ENCODE peak calls at places on chromosomes 4 and X, in eight cellular contexts. One of them, this sample, is unnamed.

GRCh38 chr4:98345838-98346237 is 84.7 kb downstream of the RAP1GDS1 start:
- DNase-seq in A549: no peak
- DNase-seq in tibial artery: no peak
- DNase-seq in uterus: no peak
- DNase-seq in heart right ventricle: no peak
- DNase-seq in cardiac muscle cell: no peak
- DNase-seq in stomach: no peak
- DNase-seq in CD8-positive, alpha-beta T cell: no peak
- DNase-seq in this sample: no peak

GRCh38 chrX:373641-374471 is 12.9 kb downstream of the PPP2R3B start:
- DNase-seq in tibial artery: no peak
- DNase-seq in cardiac muscle cell: peak; percentile 30
- DNase-seq in uterus: no peak
- DNase-seq in A549: peak; percentile 17
- DNase-seq in stomach: no peak
- DNase-seq in heart right ventricle: no peak
- DNase-seq in CD8-positive, alpha-beta T cell: no peak
- DNase-seq in this sample: no peak

GRCh38 chrX:48917139-48917980 is 1.5 kb downstream of the PIM2 start:
- DNase-seq in A549: peak; percentile 79
- DNase-seq in CD8-positive, alpha-beta T cell: peak; percentile 93
- DNase-seq in tibial artery: peak; percentile 90
- DNase-seq in uterus: peak; percentile 89
- DNase-seq in heart right ventricle: peak; percentile 86
- DNase-seq in cardiac muscle cell: peak; percentile 89
- DNase-seq in stomach: peak; percentile 92
- DNase-seq in this sample: peak; percentile 92

GRCh38 chr4:99979872-99980271 is 29.8 kb upstream of the H2AZ1 start:
- DNase-seq in heart right ventricle: no peak
- DNase-seq in A549: no peak
- DNase-seq in cardiac muscle cell: no peak
- DNase-seq in uterus: no peak
- DNase-seq in stomach: no peak
- DNase-seq in CD8-positive, alpha-beta T cell: no peak
- DNase-seq in tibial artery: no peak
- DNase-seq in this sample: no peak

GRCh38 chrX:118627084-118627758 is 100.2 kb upstream of the IL13RA1 start:
- DNase-seq in heart right ventricle: no peak
- DNase-seq in CD8-positive, alpha-beta T cell: no peak
- DNase-seq in stomach: no peak
- DNase-seq in cardiac muscle cell: no peak
- DNase-seq in tibial artery: no peak
- DNase-seq in uterus: no peak
- DNase-seq in A549: peak; percentile 31
- DNase-seq in this sample: no peak

GRCh38 chr4:32133734-32134133 is 1413.6 kb downstream of the PCDH7 start:
- DNase-seq in CD8-positive, alpha-beta T cell: no peak
- DNase-seq in cardiac muscle cell: no peak
- DNase-seq in uterus: no peak
- DNase-seq in heart right ventricle: no peak
- DNase-seq in tibial artery: no peak
- DNase-seq in A549: no peak
- DNase-seq in stomach: no peak
- DNase-seq in this sample: no peak

GRCh38 chr4:113436360-113436759 is 325.2 kb downstream of the CAMK2D start:
- DNase-seq in cardiac muscle cell: peak; percentile 91
- DNase-seq in A549: no peak
- DNase-seq in heart right ventricle: peak; percentile 67
- DNase-seq in tibial artery: no peak
- DNase-seq in stomach: no peak
- DNase-seq in CD8-positive, alpha-beta T cell: no peak
- DNase-seq in uterus: no peak
- DNase-seq in this sample: no peak

GRCh38 chrX:70480660-70481018 is 36.0 kb downstream of the DLG3 start:
- DNase-seq in uterus: peak; percentile 47
- DNase-seq in stomach: no peak
- DNase-seq in cardiac muscle cell: peak; percentile 45
- DNase-seq in heart right ventricle: peak; percentile 41
- DNase-seq in A549: no peak
- DNase-seq in tibial artery: no peak
- DNase-seq in CD8-positive, alpha-beta T cell: no peak
- DNase-seq in this sample: no peak

GRCh38 chr4:126888968-126889367 is 743.8 kb upstream of the INTU start:
- DNase-seq in heart right ventricle: no peak
- DNase-seq in A549: no peak
- DNase-seq in stomach: no peak
- DNase-seq in tibial artery: no peak
- DNase-seq in CD8-positive, alpha-beta T cell: no peak
- DNase-seq in cardiac muscle cell: no peak
- DNase-seq in uterus: no peak
- DNase-seq in this sample: no peak

GRCh38 chrX:105553118-105553517 is 269.2 kb upstream of the NRK start:
- DNase-seq in tibial artery: no peak
- DNase-seq in CD8-positive, alpha-beta T cell: no peak
- DNase-seq in A549: no peak
- DNase-seq in heart right ventricle: no peak
- DNase-seq in cardiac muscle cell: no peak
- DNase-seq in uterus: no peak
- DNase-seq in stomach: no peak
- DNase-seq in this sample: no peak

GRCh38 chrX:103831803-103832544 is at the start of gene RAB9B:
- DNase-seq in cardiac muscle cell: peak; percentile 59
- DNase-seq in uterus: peak; percentile 73
- DNase-seq in tibial artery: peak; percentile 56
- DNase-seq in stomach: peak; percentile 31
- DNase-seq in CD8-positive, alpha-beta T cell: peak; percentile 70
- DNase-seq in heart right ventricle: peak; percentile 20
- DNase-seq in A549: no peak
- DNase-seq in this sample: peak; percentile 75

GRCh38 chr4:37983951-37984350 is 23.8 kb downstream of the PTTG2 start:
- DNase-seq in A549: no peak
- DNase-seq in CD8-positive, alpha-beta T cell: no peak
- DNase-seq in cardiac muscle cell: no peak
- DNase-seq in heart right ventricle: no peak
- DNase-seq in tibial artery: no peak
- DNase-seq in uterus: no peak
- DNase-seq in stomach: no peak
- DNase-seq in this sample: no peak

GRCh38 chrX:11397680-11398079 is 104.5 kb downstream of the AMELX start:
- DNase-seq in stomach: no peak
- DNase-seq in heart right ventricle: no peak
- DNase-seq in cardiac muscle cell: no peak
- DNase-seq in uterus: no peak
- DNase-seq in A549: no peak
- DNase-seq in CD8-positive, alpha-beta T cell: no peak
- DNase-seq in tibial artery: no peak
- DNase-seq in this sample: no peak

GRCh38 chrX:21985332-21985777 is 44.8 kb downstream of the SMS start:
- DNase-seq in uterus: peak; percentile 69
- DNase-seq in A549: peak; percentile 77
- DNase-seq in tibial artery: peak; percentile 51
- DNase-seq in CD8-positive, alpha-beta T cell: peak; percentile 77
- DNase-seq in heart right ventricle: peak; percentile 50
- DNase-seq in stomach: peak; percentile 74
- DNase-seq in cardiac muscle cell: peak; percentile 79
- DNase-seq in this sample: no peak

GRCh38 chr4:150224896-150225591 is 146.8 kb downstream of the DCLK2 start:
- DNase-seq in uterus: no peak
- DNase-seq in tibial artery: no peak
- DNase-seq in CD8-positive, alpha-beta T cell: no peak
- DNase-seq in heart right ventricle: no peak
- DNase-seq in A549: peak; percentile 25
- DNase-seq in cardiac muscle cell: peak; percentile 63
- DNase-seq in stomach: no peak
- DNase-seq in this sample: no peak

GRCh38 chr4:173171987-173172386 is 3.4 kb downstream of the GALNT7 start:
- DNase-seq in A549: no peak
- DNase-seq in uterus: no peak
- DNase-seq in cardiac muscle cell: no peak
- DNase-seq in CD8-positive, alpha-beta T cell: no peak
- DNase-seq in tibial artery: no peak
- DNase-seq in heart right ventricle: no peak
- DNase-seq in stomach: no peak
- DNase-seq in this sample: no peak

GRCh38 chr4:131419147-131419546 is 1729.9 kb upstream of the PCDH10 start:
- DNase-seq in A549: no peak
- DNase-seq in stomach: no peak
- DNase-seq in CD8-positive, alpha-beta T cell: no peak
- DNase-seq in uterus: no peak
- DNase-seq in cardiac muscle cell: no peak
- DNase-seq in heart right ventricle: no peak
- DNase-seq in tibial artery: no peak
- DNase-seq in this sample: no peak

GRCh38 chr4:124262211-124263179 is 450.0 kb downstream of the ANKRD50 start:
- DNase-seq in CD8-positive, alpha-beta T cell: no peak
- DNase-seq in tibial artery: peak; percentile 60
- DNase-seq in heart right ventricle: peak; percentile 73
- DNase-seq in stomach: peak; percentile 50
- DNase-seq in uterus: peak; percentile 63
- DNase-seq in cardiac muscle cell: peak; percentile 96
- DNase-seq in A549: peak; percentile 19
- DNase-seq in this sample: peak; percentile 45

GRCh38 chr4:3232001-3232400 is 17.0 kb upstream of the MSANTD1 start:
- DNase-seq in stomach: no peak
- DNase-seq in uterus: no peak
- DNase-seq in tibial artery: no peak
- DNase-seq in heart right ventricle: no peak
- DNase-seq in cardiac muscle cell: no peak
- DNase-seq in A549: no peak
- DNase-seq in CD8-positive, alpha-beta T cell: no peak
- DNase-seq in this sample: peak; percentile 18

GRCh38 chr4:24411299-24411698 is 173.1 kb downstream of the DHX15 start:
- DNase-seq in cardiac muscle cell: no peak
- DNase-seq in tibial artery: no peak
- DNase-seq in stomach: no peak
- DNase-seq in uterus: no peak
- DNase-seq in CD8-positive, alpha-beta T cell: no peak
- DNase-seq in A549: no peak
- DNase-seq in heart right ventricle: no peak
- DNase-seq in this sample: no peak

GRCh38 chr4:102694791-102695190 is 66.0 kb downstream of the MANBA start:
- DNase-seq in tibial artery: no peak
- DNase-seq in CD8-positive, alpha-beta T cell: no peak
- DNase-seq in heart right ventricle: no peak
- DNase-seq in uterus: no peak
- DNase-seq in stomach: no peak
- DNase-seq in cardiac muscle cell: no peak
- DNase-seq in A549: no peak
- DNase-seq in this sample: no peak

DNA sequence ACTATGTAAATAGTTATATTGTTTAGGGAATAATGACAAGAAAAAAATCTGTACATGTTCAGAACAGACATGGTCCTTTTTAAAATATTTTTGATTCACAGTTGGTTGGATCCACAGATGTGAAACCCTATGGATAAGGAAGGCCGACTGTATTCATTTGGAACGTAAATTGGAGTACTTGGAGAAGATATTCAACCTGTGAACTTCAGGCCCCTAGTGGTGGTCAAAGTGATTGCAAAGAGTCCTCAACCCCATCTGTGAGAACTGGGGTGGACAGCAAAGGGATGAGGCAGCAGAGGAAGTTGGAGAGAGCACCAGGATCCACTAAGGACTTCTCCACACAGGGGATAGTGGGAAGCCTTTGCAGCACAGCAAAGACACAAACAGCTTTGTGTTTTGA is 6.2 kb upstream of the CXCL13 start:
- DNase-seq in A549: peak; percentile 15
- DNase-seq in heart right ventricle: no peak
- DNase-seq in tibial artery: no peak
- DNase-seq in uterus: no peak
- DNase-seq in cardiac muscle cell: peak; percentile 68
- DNase-seq in stomach: peak; percentile 28
- DNase-seq in CD8-positive, alpha-beta T cell: no peak
- DNase-seq in this sample: no peak
- TF ChIP-seq CTCF in A549: no peak
- TF ChIP-seq CTCF in heart right ventricle: peak; percentile 45
- TF ChIP-seq CTCF in tibial artery: no peak
- TF ChIP-seq CTCF in uterus: no peak
- TF ChIP-seq CTCF in cardiac muscle cell: peak; percentile 76
- TF ChIP-seq CTCF in stomach: peak; percentile 50
- TF ChIP-seq CTCF in CD8-positive, alpha-beta T cell: no peak
- TF ChIP-seq CTCF in this sample: peak; percentile 49

GRCh38 chr4:74109894-74110605 is 11.1 kb upstream of the CXCL2 start:
- DNase-seq in cardiac muscle cell: peak; percentile 82
- DNase-seq in uterus: no peak
- DNase-seq in CD8-positive, alpha-beta T cell: no peak
- DNase-seq in A549: peak; percentile 33
- DNase-seq in tibial artery: no peak
- DNase-seq in heart right ventricle: no peak
- DNase-seq in stomach: no peak
- DNase-seq in this sample: no peak
- H3K4me1 ChIP-seq in cardiac muscle cell: no peaks in the 10 kb centered on the region
- H3K4me1 ChIP-seq in uterus: no peaks in the 10 kb centered on the region
- H3K4me1 ChIP-seq in CD8-positive, alpha-beta T cell: no peaks in the 10 kb centered on the region
- H3K4me1 ChIP-seq in A549: peaks cover 68% of the 10 kb centered on the region
- H3K4me1 ChIP-seq in tibial artery: no peaks in the 10 kb centered on the region
- H3K4me1 ChIP-seq in heart right ventricle: peaks cover 9% of the 10 kb centered on the region
- H3K4me1 ChIP-seq in stomach: peaks cover 51% of the 10 kb centered on the region
- H3K4me1 ChIP-seq in this sample: peaks cover 42% of the 10 kb centered on the region

DNA sequence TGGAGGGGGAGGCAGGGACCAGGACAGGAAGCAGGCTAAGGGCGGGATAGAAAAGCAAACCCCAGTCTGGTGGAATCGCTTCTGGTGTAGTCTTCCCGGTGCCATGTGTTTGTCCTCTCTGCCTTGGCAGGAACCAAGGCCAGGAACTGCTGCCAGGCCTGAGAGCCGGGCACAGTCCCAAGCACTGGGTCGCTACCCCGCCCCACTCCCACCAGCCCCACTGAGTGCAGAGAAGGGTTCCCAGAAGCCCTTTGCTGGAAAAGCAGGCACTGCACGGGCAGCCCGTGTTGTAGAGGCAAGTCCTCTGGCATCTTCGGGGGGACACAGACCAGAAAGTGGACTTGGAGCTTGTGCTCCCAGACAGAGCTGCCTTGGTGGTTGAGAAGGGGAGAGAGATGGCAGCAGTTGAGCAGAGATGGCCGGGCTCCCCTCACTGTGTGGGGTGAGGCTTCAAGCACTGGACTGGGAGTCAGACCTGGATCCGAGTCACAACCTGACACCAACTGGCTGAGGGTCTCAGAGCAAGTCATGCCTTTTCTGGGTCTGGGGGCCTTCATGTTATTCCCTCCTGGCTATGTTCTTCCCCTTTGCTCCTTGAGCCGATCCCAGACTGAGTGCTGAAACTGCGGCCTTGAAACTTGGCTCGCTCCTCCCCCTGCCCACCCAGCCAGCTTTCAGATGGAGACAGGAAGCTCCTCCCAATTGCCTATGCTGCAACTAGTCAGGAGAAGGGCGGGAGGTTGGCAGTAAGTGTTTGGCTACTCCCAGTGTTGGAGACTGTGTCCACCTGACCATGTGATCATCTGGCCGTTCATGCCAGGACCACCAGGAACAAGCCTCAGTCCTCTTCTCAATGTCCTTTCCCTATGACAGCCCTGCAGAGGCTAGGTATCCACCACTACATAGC is 59.7 kb upstream of the MTM1 start:
- DNase-seq in A549: no peak
- DNase-seq in cardiac muscle cell: peak; percentile 67
- DNase-seq in CD8-positive, alpha-beta T cell: no peak
- DNase-seq in heart right ventricle: peak; percentile 48
- DNase-seq in tibial artery: peak; percentile 77
- DNase-seq in uterus: peak; percentile 58
- DNase-seq in stomach: peak; percentile 65
- DNase-seq in this sample: peak; percentile 52
- H3K4me3 ChIP-seq in A549: no peak overlapping the region
- H3K4me3 ChIP-seq in cardiac muscle cell: no peak overlapping the region
- H3K4me3 ChIP-seq in CD8-positive, alpha-beta T cell: no peak overlapping the region
- H3K4me3 ChIP-seq in heart right ventricle: no peak overlapping the region
- H3K4me3 ChIP-seq in tibial artery: peak overlapping the region; percentile 36
- H3K4me3 ChIP-seq in uterus: no peak overlapping the region
- H3K4me3 ChIP-seq in stomach: no peak overlapping the region
- H3K4me3 ChIP-seq in this sample: peak overlapping the region; percentile 14

GRCh38 chrX:133838761-133839676 is 146.4 kb downstream of the GPC3 start:
- DNase-seq in uterus: no peak
- DNase-seq in stomach: no peak
- DNase-seq in tibial artery: no peak
- DNase-seq in CD8-positive, alpha-beta T cell: peak; percentile 50
- DNase-seq in cardiac muscle cell: peak; percentile 53
- DNase-seq in heart right ventricle: peak; percentile 6
- DNase-seq in A549: peak; percentile 15
- DNase-seq in this sample: no peak
- TF ChIP-seq CTCF in uterus: peak; percentile 24
- TF ChIP-seq CTCF in stomach: peak; percentile 44
- TF ChIP-seq CTCF in tibial artery: no peak
- TF ChIP-seq CTCF in CD8-positive, alpha-beta T cell: peak; percentile 36
- TF ChIP-seq CTCF in cardiac muscle cell: peak; percentile 61
- TF ChIP-seq CTCF in heart right ventricle: peak; percentile 52
- TF ChIP-seq CTCF in A549: peak; percentile 52
- TF ChIP-seq CTCF in this sample: peak; percentile 48

This sample was measured in lower lobe of right lung.